ENCODE peak calls at places on chromosomes 6 and 20, in five cellular contexts. I is adrenal gland, S is breast epithelium, R is mesothelial cell of epicardium, T is heart left ventricle. J is an unnamed sample.

GRCh38 chr6:136771306-136771705 is 21.0 kb downstream of the MAP3K5 start:
- DNase-seq in I (no peak), S (no peak), R (no peak), T (no peak), J (no peak)

GRCh38 chr20:33866398-33867079 is 55.4 kb downstream of the CHMP4B start:
- DNase-seq in I (no peak), S (no peak), R (no peak), T (no peak), J (no peak)

GRCh38 chr20:24653306-24653705 is 183.9 kb downstream of the SYNDIG1 start:
- DNase-seq in I (no peak), S (no peak), R (no peak), T (no peak), J (no peak)

GRCh38 chr6:15352884-15353283 is 107.0 kb downstream of the JARID2 start:
- DNase-seq in I (no peak), S (no peak), R (no peak), T (no peak), J (no peak)

GRCh38 chr6:220736-221475 is 71.4 kb upstream of the DUSP22 start:
- DNase-seq in I (no peak), S (no peak), R (no peak), T (no peak), J (no peak)

GRCh38 chr6:21402368-21402767 is 191.2 kb upstream of the SOX4 start:
- DNase-seq in I (no peak), S (no peak), R (no peak), T (no peak), J (no peak)

GRCh38 chr6:10478187-10479040 is 42.7 kb upstream of the GCNT2 start:
- DNase-seq in I (no peak), S (no peak), R (no peak), T (no peak), J (no peak)

GRCh38 chr6:31727717-31728671 is 1.1 kb downstream of the DDAH2 start:
- DNase-seq in I (no peak), S (no peak), R (no peak), T (no peak), J (no peak)

GRCh38 chr6:158819213-158819976 is at the start of gene EZR:
- DNase-seq in I (peak; percentile 86), S (peak; percentile 80), R (peak; percentile 69), T (peak; percentile 87), J (no peak)

GRCh38 chr20:47484303-47484702 is 17.4 kb upstream of the NCOA3 start:
- DNase-seq in I (no peak), S (no peak), R (no peak), T (no peak), J (no peak)

GRCh38 chr6:27280064-27280539 is 32.0 kb downstream of the POM121L2 start:
- DNase-seq in I (no peak), S (no peak), R (no peak), T (no peak), J (no peak)

GRCh38 chr6:95578106-95578410 is 723 bp downstream of the MANEA start:
- DNase-seq in I (no peak), S (no peak), R (no peak), T (no peak), J (no peak)

GRCh38 chr6:99589290-99589672 is 17.4 kb upstream of the PRDM13 start:
- DNase-seq in I (no peak), S (no peak), R (no peak), T (no peak), J (no peak)

GRCh38 chr6:125714431-125715090 is 34.9 kb upstream of the HEY2 start:
- DNase-seq in I (no peak), S (no peak), R (no peak), T (no peak), J (no peak)

GRCh38 chr6:155171747-155172191 is 92.0 kb upstream of the CLDN20 start:
- DNase-seq in I (no peak), S (no peak), R (no peak), T (no peak), J (no peak)

GRCh38 chr6:27592107-27592480 is 119.2 kb upstream of the ZNF184 start:
- DNase-seq in I (no peak), S (no peak), R (no peak), T (no peak), J (no peak)

GRCh38 chr6:163349001-163349680 is 65.4 kb upstream of the QKI start:
- DNase-seq in I (no peak), S (no peak), R (no peak), T (no peak), J (no peak)

GRCh38 chr6:168314948-168315347 is 4.6 kb downstream of the DACT2 start:
- DNase-seq in I (no peak), S (no peak), R (no peak), T (no peak), J (peak; percentile 70)

GRCh38 chr6:24905485-24905884 is 30.3 kb downstream of the RIPOR2 start:
- DNase-seq in I (no peak), S (no peak), R (no peak), T (no peak), J (no peak)

GRCh38 chr6:51559059-51559458 is 528.4 kb downstream of the PKHD1 start:
- DNase-seq in I (no peak), S (no peak), R (no peak), T (no peak), J (no peak)

GRCh38 chr6:79967178-79967577 is 19.8 kb upstream of the ELOVL4 start:
- DNase-seq in I (no peak), S (no peak), R (no peak), T (no peak), J (no peak)

GRCh38 chr6:165119231-165120020 is 190.0 kb downstream of the C6orf118 start:
- DNase-seq in I (no peak), S (no peak), R (no peak), T (no peak), J (no peak)

GRCh38 chr6:145070791-145071190 is 664.5 kb downstream of the EPM2A start:
- DNase-seq in I (no peak), S (no peak), R (no peak), T (no peak), J (no peak)

GRCh38 chr20:47188540-47188939 is 168.0 kb downstream of the ZMYND8 start:
- DNase-seq in I (no peak), S (no peak), R (no peak), T (no peak), J (no peak)

GRCh38 chr6:340991-341827 is 48.9 kb downstream of the DUSP22 start:
- DNase-seq in I (peak; percentile 79), S (no peak), R (no peak), T (no peak), J (no peak)

GRCh38 chr6:122789862-122790739 is 1.0 kb downstream of the SMPDL3A start:
- DNase-seq in I (peak; percentile 65), S (no peak), R (no peak), T (no peak), J (no peak)

GRCh38 chr20:61559706-61560315 is 307.8 kb downstream of the CDH4 start:
- DNase-seq in I (no peak), S (no peak), R (no peak), T (no peak), J (no peak)
- TF ChIP-seq CTCF in I (no peak), S (no peak), R (no peak), T (no peak), J (no peak)

GRCh38 chr6:143514996-143515760 is 3.7 kb upstream of the FUCA2 start:
- DNase-seq in I (peak; percentile 92), S (no peak), R (no peak), T (peak; percentile 83), J (no peak)

GRCh38 chr6:143516700-143517446 is 5.4 kb upstream of the FUCA2 start:
- DNase-seq in I (no peak), S (no peak), R (no peak), T (no peak), J (no peak)

GRCh38 chr6:143515766-143516355 is 4.3 kb upstream of the FUCA2 start:
- DNase-seq in I (no peak), S (no peak), R (no peak), T (no peak), J (no peak)

GRCh38 chr6:143510991-143511891 is at the start of gene FUCA2:
- DNase-seq in I (peak; percentile 96), S (peak; percentile 85), R (peak; percentile 47), T (peak; percentile 94), J (peak; percentile 94)

GRCh38 chr6:143513410-143513809 is 1.9 kb upstream of the FUCA2 start:
- DNase-seq in I (no peak), S (no peak), R (no peak), T (no peak), J (no peak)
- TF ChIP-seq CTCF in I (no peak), S (no peak), R (no peak), T (peak; percentile 20), J (peak; percentile 44)

DNA sequence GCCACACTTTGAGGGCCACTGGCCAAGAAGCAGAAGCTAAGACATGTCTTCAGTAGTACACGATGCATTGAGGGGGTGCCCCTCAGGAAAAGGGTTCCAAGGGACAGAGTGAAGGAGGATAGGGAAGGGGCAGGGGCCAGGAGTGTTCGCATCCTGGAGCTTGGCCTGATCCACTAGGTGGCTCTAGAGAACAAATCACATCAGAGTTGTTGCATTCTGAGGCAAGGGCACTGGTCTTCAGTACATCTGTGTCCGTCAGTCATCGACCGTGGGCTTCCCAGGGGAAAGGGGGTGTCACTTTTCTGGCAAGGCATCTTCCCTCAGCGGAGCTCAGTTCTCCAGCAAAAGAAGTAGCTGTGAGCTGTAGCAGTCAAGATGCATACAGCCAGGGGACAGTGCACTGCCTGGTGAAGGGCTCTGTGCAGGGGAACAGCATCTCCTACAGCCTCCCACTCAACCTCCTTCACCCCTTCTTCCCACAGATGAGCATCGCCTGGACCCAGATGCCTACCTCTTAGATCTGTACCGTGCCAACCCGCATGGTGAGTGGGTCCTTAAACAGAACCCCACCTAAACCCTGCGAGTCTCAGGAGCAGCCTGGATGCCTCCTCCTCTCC is 47.8 kb downstream of the ARHGAP40 start:
- DNase-seq in I (no peak), S (no peak), R (no peak), T (no peak), J (no peak)
- TF ChIP-seq CTCF in I (no peak), S (no peak), R (no peak), T (peak; percentile 33), J (peak; percentile 52)

GRCh38 chr6:35043381-35043780 is 97.8 kb downstream of the TCP11 start:
- DNase-seq in I (no peak), S (no peak), R (no peak), T (no peak), J (no peak)

GRCh38 chr6:35042451-35042850 is 98.7 kb downstream of the TCP11 start:
- DNase-seq in I (no peak), S (no peak), R (no peak), T (no peak), J (no peak)

GRCh38 chr6:35046098-35046497 is 95.0 kb downstream of the TCP11 start:
- DNase-seq in I (no peak), S (no peak), R (no peak), T (no peak), J (no peak)

GRCh38 chr6:35044771-35045275 is 96.3 kb downstream of the TCP11 start:
- DNase-seq in I (no peak), S (no peak), R (no peak), T (no peak), J (no peak)

DNA sequence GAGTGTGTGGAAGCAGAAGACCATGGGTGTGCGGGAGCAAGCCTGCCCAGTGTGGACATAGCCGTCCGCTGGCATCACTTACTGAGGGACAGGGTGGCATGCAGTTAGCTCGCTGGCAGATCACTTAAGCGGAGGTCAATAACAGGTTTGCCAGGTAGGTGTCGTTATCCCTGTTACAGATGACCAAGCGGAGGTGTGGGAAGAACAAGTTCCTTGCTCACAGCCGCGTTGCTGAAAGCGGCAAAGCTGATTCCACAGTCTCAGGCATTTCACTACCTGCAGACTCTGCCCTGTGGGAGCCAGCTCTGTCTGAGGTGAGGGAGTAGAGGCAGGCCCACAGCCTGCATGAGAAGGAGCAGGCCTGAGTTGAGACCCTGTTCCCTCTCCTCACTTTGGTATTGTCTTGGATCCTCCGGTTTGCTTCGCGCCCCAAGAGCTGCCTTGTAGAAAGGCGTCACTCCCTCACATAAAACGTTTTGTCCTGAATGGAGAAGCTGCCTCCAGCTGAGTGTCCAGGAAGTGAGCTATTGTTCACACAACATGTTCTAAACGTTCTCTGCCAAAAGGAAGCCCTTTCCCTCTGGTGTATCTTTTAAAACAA is 96.9 kb downstream of the TCP11 start:
- DNase-seq in I (no peak), S (no peak), R (no peak), T (peak; percentile 55), J (no peak)
- TF ChIP-seq CTCF in I (no peak), S (no peak), R (no peak), T (no peak), J (no peak)